ENCODE peak calls at places on chromosomes 2 and 18, in six cellular contexts. D is Peyer's patch, V is astrocyte, B is A673, K is body of pancreas, L is fibroblast of lung. M is an unnamed sample.

GRCh38 chr2:232329716-232330067 is 48.9 kb upstream of the ALPP start:
- DNase-seq in B (no peak), V (no peak), L (no peak), K (no peak), D (no peak), M (no peak)

GRCh38 chr2:172462393-172463381 is 35.3 kb downstream of the ITGA6 start:
- DNase-seq in B (no peak), L (no peak), K (no peak), D (peak; percentile 73), V (no peak), M (no peak)

GRCh38 chr2:9806298-9806610 is 37.0 kb upstream of the TAF1B start:
- DNase-seq in B (no peak), L (no peak), D (no peak), K (no peak), V (no peak), M (no peak)

GRCh38 chr2:31413876-31414550 is 529 bp downstream of the XDH start:
- DNase-seq in D (no peak), K (no peak), V (no peak), B (peak; percentile 41), L (no peak), M (no peak)

GRCh38 chr2:26634636-26635230 is 6.4 kb downstream of the CIB4 start:
- DNase-seq in D (no peak), V (no peak), L (no peak), B (no peak), K (no peak), M (no peak)

GRCh38 chr18:42574871-42575270 is 540.6 kb downstream of the RIT2 start:
- DNase-seq in V (no peak), K (no peak), D (no peak), L (no peak), B (no peak), M (no peak)

GRCh38 chr2:64654063-64654811 is 524 bp upstream of the SERTAD2 start:
- DNase-seq in D (peak; percentile 84), V (peak; percentile 76), L (peak; percentile 73), K (peak; percentile 80), B (peak; percentile 92), M (no peak)

GRCh38 chr18:79527656-79528055 is 131.9 kb downstream of the NFATC1 start:
- DNase-seq in L (no peak), B (no peak), K (no peak), V (no peak), D (peak; percentile 42), M (no peak)

GRCh38 chr2:19360881-19361321 is 2.5 kb upstream of the OSR1 start:
- DNase-seq in B (no peak), V (no peak), K (no peak), L (no peak), D (no peak), M (no peak)

GRCh38 chr2:160224060-160224459 is 24.0 kb upstream of the ITGB6 start:
- DNase-seq in V (peak; percentile 98), K (no peak), D (no peak), L (peak; percentile 93), B (peak; percentile 77), M (no peak)

GRCh38 chr18:75377975-75378673 is 49.4 kb downstream of the SMIM21 start:
- DNase-seq in B (no peak), D (no peak), K (no peak), L (no peak), V (no peak), M (no peak)

GRCh38 chr18:36187138-36187825 is at the start of gene MOCOS:
- DNase-seq in K (peak; percentile 85), D (peak; percentile 91), L (peak; percentile 53), B (peak; percentile 29), V (no peak), M (no peak)

GRCh38 chr2:286774-287392 is 1.0 kb downstream of the ALKAL2 start:
- DNase-seq in D (no peak), V (no peak), K (peak; percentile 46), L (no peak), B (no peak), M (no peak)

GRCh38 chr2:236440110-236440881 is 129.3 kb upstream of the ACKR3 start:
- DNase-seq in B (no peak), V (no peak), L (no peak), K (no peak), D (no peak), M (no peak)

GRCh38 chr2:42008241-42008911 is 39.4 kb upstream of the PKDCC start:
- DNase-seq in V (no peak), B (no peak), K (no peak), L (peak; percentile 42), D (no peak), M (no peak)

GRCh38 chr2:73307720-73308119 is 14.4 kb upstream of the EGR4 start:
- DNase-seq in V (no peak), B (no peak), D (no peak), K (no peak), L (no peak), M (no peak)

GRCh38 chr18:36296591-36297418 is 708 bp upstream of the FHOD3 start:
- DNase-seq in D (peak; percentile 55), V (peak; percentile 77), B (peak; percentile 64), K (peak; percentile 59), L (peak; percentile 64), M (no peak)

GRCh38 chr18:54162431-54162830 is 62.0 kb downstream of the MBD2 start:
- DNase-seq in B (no peak), V (peak; percentile 91), D (no peak), K (no peak), L (peak; percentile 20), M (no peak)

GRCh38 chr2:238113611-238114010 is 13.5 kb downstream of the ESPNL start:
- DNase-seq in B (no peak), K (no peak), L (no peak), D (peak; percentile 39), V (no peak), M (no peak)

GRCh38 chr18:80135136-80135535 is 26.1 kb downstream of the ADNP2 start:
- DNase-seq in K (no peak), D (no peak), B (no peak), L (no peak), V (no peak), M (no peak)

DNA sequence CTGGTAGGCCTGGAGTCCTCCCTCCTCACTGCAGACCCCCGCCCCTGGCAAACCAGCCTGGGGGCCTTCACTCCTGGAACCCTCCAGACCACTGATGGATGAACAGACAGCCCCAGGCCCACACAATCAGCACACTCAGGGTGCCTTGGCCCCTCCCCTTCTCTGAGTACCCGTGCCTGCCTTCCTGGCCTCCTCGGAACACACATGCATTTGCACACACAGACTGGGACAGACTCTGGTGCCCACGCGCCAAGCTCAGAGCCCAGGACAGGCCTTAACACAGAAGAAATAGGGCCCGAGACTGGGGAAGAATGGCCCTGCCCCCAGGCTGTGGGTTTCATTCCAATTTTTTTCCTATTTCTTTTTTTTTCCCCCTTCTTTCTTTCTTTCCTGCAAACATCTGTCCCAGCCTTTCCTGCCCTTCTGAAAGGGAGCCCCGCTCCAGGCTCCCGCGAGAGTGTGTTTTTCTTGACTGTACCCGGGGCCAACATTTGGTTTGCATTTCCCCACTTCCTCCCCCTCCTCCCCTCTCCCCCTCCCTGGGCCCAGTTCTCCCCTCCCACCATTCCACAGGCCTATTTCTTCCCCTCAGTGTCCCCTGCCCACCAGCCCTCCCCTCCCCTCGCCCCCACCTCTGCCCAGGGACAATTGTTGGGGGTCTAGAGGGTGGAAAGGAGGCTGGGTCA is 613 bp upstream of the TNS1 start:
- DNase-seq in D (no peak), L (peak; percentile 85), K (peak; percentile 52), B (peak; percentile 68), V (peak; percentile 51), M (no peak)
- H3K27ac ChIP-seq in D (peak overlapping the region; percentile 36), L (peak overlapping the region; percentile 79), K (peak overlapping the region; percentile 92), B (peak overlapping the region; percentile 83), V (peak overlapping the region; percentile 55), M (no peak overlapping the region)

DNA sequence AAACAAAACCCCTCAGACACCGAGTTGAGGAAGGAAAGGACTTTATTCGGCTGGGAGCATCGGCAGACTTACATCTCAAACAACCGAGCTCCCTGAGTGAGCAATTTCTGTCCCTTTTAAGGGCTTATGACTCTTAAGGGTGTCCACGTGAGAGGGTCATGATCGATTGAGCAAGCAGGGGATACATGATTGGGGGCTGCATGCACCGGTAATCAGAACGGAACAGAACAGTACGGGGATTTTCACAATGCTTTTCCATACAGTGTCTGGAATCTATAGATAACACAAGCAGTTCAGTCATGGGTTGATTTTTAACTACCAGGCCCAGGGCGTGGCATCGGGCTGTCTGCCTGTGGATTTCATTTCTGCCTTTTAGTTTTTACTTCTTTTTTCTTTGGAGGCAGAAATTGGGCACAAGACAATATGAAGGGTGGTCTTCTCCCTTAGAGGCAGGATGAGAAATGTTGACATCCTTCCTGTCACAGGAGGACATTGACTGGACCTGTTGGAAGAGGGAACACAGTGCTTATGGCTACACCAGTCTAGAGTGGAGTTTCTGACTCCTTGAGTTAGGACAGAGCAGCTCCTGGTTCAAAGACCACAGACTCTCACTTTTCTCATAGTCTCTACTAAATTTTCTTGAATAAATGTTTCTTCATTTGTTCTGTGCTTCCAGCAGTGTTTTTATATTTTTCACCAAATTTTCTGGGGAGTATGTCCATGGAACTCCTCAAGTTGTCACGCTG is 35.8 kb downstream of the SPOPL start:
- DNase-seq in V (no peak), L (no peak), B (no peak), D (no peak), K (no peak), M (no peak)
- H3K4me1 ChIP-seq in V (no peaks in the 10 kb centered on the region), L (no peaks in the 10 kb centered on the region), B (peaks cover 5% of the 10 kb centered on the region), D (no peaks in the 10 kb centered on the region), K (no peaks in the 10 kb centered on the region), M (no peaks in the 10 kb centered on the region)

DNA sequence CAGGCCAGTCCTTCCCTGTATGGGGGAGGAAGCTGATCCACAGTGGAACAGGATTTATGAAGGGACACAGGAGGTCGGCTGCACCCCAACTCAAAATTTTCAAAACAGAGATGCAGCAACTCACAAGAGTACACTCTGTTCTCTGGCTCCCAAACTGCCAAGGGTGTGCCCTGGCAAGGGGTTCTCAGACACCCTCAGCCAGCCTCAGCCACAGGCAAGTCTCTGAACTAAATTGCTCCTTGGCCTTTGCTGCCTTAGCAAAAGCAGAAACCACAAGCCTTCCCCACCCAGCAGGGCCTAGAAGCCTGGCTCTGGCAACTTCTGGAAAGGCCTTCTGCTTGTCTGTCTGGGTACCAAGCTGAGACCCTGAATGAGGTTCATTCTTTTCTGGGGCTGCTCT is 36.6 kb downstream of the RHOB start:
- DNase-seq in K (no peak), B (no peak), L (peak; percentile 86), D (peak; percentile 51), V (no peak), M (no peak)
- H3K27ac ChIP-seq in K (no peak overlapping the region), B (no peak overlapping the region), L (no peak overlapping the region), D (peak overlapping the region; percentile 10), V (no peak overlapping the region), M (no peak overlapping the region)

GRCh38 chr18:70985948-70986347 is 697.1 kb downstream of the SOCS6 start:
- DNase-seq in L (no peak), D (no peak), K (no peak), B (no peak), V (no peak), M (no peak)

GRCh38 chr18:70981400-70982140 is 692.7 kb downstream of the SOCS6 start:
- DNase-seq in L (no peak), V (no peak), K (no peak), B (peak; percentile 87), D (no peak), M (no peak)

DNA sequence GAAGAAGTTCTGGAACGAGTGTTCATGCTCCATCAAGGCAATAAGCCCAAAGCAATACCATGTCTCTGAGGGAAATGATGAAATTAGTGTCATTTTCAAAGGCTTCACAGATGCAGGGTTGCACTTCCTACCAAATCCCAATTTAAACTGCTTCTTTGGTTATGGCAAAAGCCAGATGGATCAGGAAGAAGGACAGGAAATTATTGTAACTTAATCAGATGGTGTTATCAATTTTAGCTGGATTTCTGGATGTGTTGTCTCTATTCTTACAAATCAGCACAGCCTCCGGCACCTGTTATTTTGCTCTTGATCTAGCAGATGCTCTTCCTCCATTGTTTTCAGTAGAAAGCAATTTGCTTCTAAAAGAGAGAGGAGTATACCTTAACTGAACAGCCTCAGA is 693.4 kb downstream of the SOCS6 start:
- DNase-seq in L (no peak), D (no peak), V (no peak), K (no peak), B (no peak), M (no peak)
- H3K4me1 ChIP-seq in L (no peaks in the 10 kb centered on the region), D (no peaks in the 10 kb centered on the region), V (no peaks in the 10 kb centered on the region), K (no peaks in the 10 kb centered on the region), B (peaks cover 13% of the 10 kb centered on the region), M (no peaks in the 10 kb centered on the region)

M was measured in iPS DF 6.9.